ENCODE peak calls at places on chromosome 18, in seven cellular contexts. Z, C, A, L, V, H and G are unnamed samples.

GRCh38 chr18:36812686-36813085 is 16.1 kb downstream of the TPGS2 start:
- DNase-seq in H (no peak), A (no peak), V (no peak), L (no peak), C (no peak), Z (no peak), G (no peak)

GRCh38 chr18:63216497-63216896 is 103.1 kb downstream of the BCL2 start:
- DNase-seq in Z (no peak), A (no peak), L (no peak), V (no peak), H (no peak), C (no peak), G (no peak)

GRCh38 chr18:46264255-46264654 is 160.1 kb downstream of the HAUS1 start:
- DNase-seq in A (no peak), H (no peak), L (no peak), C (peak), Z (no peak), V (no peak), G (no peak)

GRCh38 chr18:78666666-78667335 is 312.8 kb upstream of the SALL3 start:
- DNase-seq in C (no peak), Z (no peak), A (no peak), L (no peak), H (no peak), V (no peak), G (no peak)

GRCh38 chr18:37565985-37566478 is 434 bp upstream of the CELF4 start:
- DNase-seq in L (peak), H (peak), Z (no peak), V (no peak), C (peak), A (no peak), G (peak)

GRCh38 chr18:48157956-48158355 is 227.5 kb upstream of the SMAD2 start:
- DNase-seq in C (no peak), V (no peak), Z (no peak), H (no peak), L (no peak), A (no peak), G (no peak)

GRCh38 chr18:22015156-22015555 is 154.2 kb upstream of the GATA6 start:
- DNase-seq in A (no peak), C (no peak), Z (no peak), V (no peak), L (no peak), H (no peak), G (no peak)

GRCh38 chr18:80068571-80069272 is 34.5 kb downstream of the RBFA start:
- DNase-seq in H (no peak), A (no peak), V (no peak), Z (no peak), C (no peak), L (no peak), G (no peak)

GRCh38 chr18:22557160-22557941 is 139.6 kb upstream of the CTAGE1 start:
- DNase-seq in C (no peak), V (no peak), Z (peak), H (no peak), A (no peak), L (no peak), G (no peak)

GRCh38 chr18:77207540-77207939 is 42.1 kb upstream of the GALR1 start:
- DNase-seq in L (peak), C (peak), H (peak), A (peak), V (no peak), Z (peak), G (peak)